ENCODE peak calls at places on chromosome 1, in ten cellular contexts. V, J, W, P, C, T, A, Z, G and L are unnamed samples.
A peak's percentile ranks its signal among the peaks of the same experiment; 100 is the strongest.

GRCh38 chr1:13605159-13605558 is 21.5 kb downstream of the PDPN start:
- DNase-seq in V (peak; percentile 87), J (no peak), W (no peak), P (no peak), C (no peak), T (no peak), A (no peak), Z (no peak), G (no peak), L (no peak)

GRCh38 chr1:91600431-91601330 is 100.0 kb downstream of the CDC7 start:
- DNase-seq in V (no peak), J (no peak), W (no peak), P (no peak), C (no peak), T (no peak), A (no peak), Z (no peak), G (no peak), L (no peak)

GRCh38 chr1:171245458-171246064 is 2.7 kb upstream of the FMO1 start:
- DNase-seq in V (peak; percentile 62), J (peak; percentile 9), W (no peak), P (peak; percentile 67), C (no peak), T (peak; percentile 27), A (no peak), Z (no peak), G (peak; percentile 49), L (no peak)

GRCh38 chr1:66090863-66091457 is 298.3 kb downstream of the PDE4B start:
- DNase-seq in V (no peak), J (no peak), W (no peak), P (peak; percentile 69), C (no peak), T (no peak), A (no peak), Z (no peak), G (peak; percentile 7), L (no peak)

GRCh38 chr1:177925006-177925405 is 44.9 kb downstream of the SEC16B start:
- DNase-seq in V (no peak), J (no peak), W (no peak), P (no peak), C (no peak), T (no peak), A (no peak), Z (no peak), G (no peak), L (no peak)

GRCh38 chr1:12600335-12600734 is 17.7 kb downstream of the DHRS3 start:
- DNase-seq in V (no peak), J (no peak), W (no peak), P (no peak), C (no peak), T (no peak), A (no peak), Z (no peak), G (no peak), L (no peak)

GRCh38 chr1:116290920-116291465 is 82.1 kb upstream of the ATP1A1 start:
- DNase-seq in V (no peak), J (no peak), W (no peak), P (no peak), C (no peak), T (no peak), A (no peak), Z (no peak), G (no peak), L (no peak)

GRCh38 chr1:222754386-222755139 is 17.6 kb downstream of the FAM177B start:
- DNase-seq in V (peak; percentile 90), J (no peak), W (no peak), P (no peak), C (no peak), T (no peak), A (no peak), Z (no peak), G (no peak), L (no peak)